ENCODE peak calls at places on chromosome 9, in four cellular contexts. M, O, K and U are unnamed samples.

GRCh38 chr9:134706522-134706921 is 64.9 kb downstream of the COL5A1 start:
- DNase-seq in M (no peak), O (no peak), K (no peak), U (no peak)

GRCh38 chr9:111874500-111874899 is 22.1 kb upstream of the UGCG start:
- DNase-seq in M (no peak), O (no peak), K (no peak), U (no peak)

GRCh38 chr9:120998111-120998510 is 52.0 kb downstream of the C5 start:
- DNase-seq in M (no peak), O (no peak), K (no peak), U (no peak)

GRCh38 chr9:89137548-89138462 is 40.8 kb downstream of the SHC3 start:
- DNase-seq in M (peak; percentile 97), O (peak; percentile 91), K (no peak), U (peak; percentile 98)

GRCh38 chr9:132415181-132415580 is 5.2 kb downstream of the CFAP77 start:
- DNase-seq in M (no peak), O (no peak), K (no peak), U (no peak)

GRCh38 chr9:90420714-90421513 is 221.7 kb downstream of the DIRAS2 start:
- DNase-seq in M (no peak), O (no peak), K (no peak), U (no peak)

GRCh38 chr9:113658565-113658935 is 195.0 kb downstream of the RGS3 start:
- DNase-seq in M (no peak), O (no peak), K (no peak), U (no peak)

GRCh38 chr9:16211952-16212351 is 658.5 kb downstream of the BNC2 start:
- DNase-seq in M (no peak), O (no peak), K (no peak), U (no peak)

GRCh38 chr9:95049761-95050160 is 267.7 kb downstream of the FANCC start:
- DNase-seq in M (no peak), O (no peak), K (no peak), U (no peak)

GRCh38 chr9:126299706-126300276 is 26.8 kb upstream of the MVB12B start:
- DNase-seq in M (peak; percentile 9), O (no peak), K (peak; percentile 10), U (peak; percentile 18)

GRCh38 chr9:113464672-113465271 is 1.2 kb downstream of the RGS3 start:
- DNase-seq in M (no peak), O (no peak), K (no peak), U (no peak)

GRCh38 chr9:123425261-123425821 is 69.3 kb downstream of the CRB2 start:
- DNase-seq in M (no peak), O (no peak), K (no peak), U (no peak)

GRCh38 chr9:131762356-131762932 is 22.6 kb upstream of the RAPGEF1 start:
- DNase-seq in M (peak; percentile 45), O (peak; percentile 47), K (no peak), U (peak; percentile 56)

GRCh38 chr9:89661956-89662717 is 57.3 kb downstream of the GADD45G start:
- DNase-seq in M (peak; percentile 90), O (peak; percentile 98), K (peak; percentile 97), U (peak; percentile 95)

GRCh38 chr9:101028346-101029299 is at the start of gene PLPPR1:
- DNase-seq in M (peak; percentile 32), O (peak; percentile 78), K (no peak), U (peak; percentile 50)

GRCh38 chr9:88754452-88754851 is 219.5 kb downstream of the NXNL2 start:
- DNase-seq in M (no peak), O (no peak), K (no peak), U (no peak)

GRCh38 chr9:76245518-76245917 is 148.7 kb downstream of the RFK start:
- DNase-seq in M (no peak), O (no peak), K (no peak), U (no peak)

GRCh38 chr9:108994695-108995094 is 18.6 kb downstream of the CTNNAL1 start:
- DNase-seq in M (peak; percentile 46), O (peak; percentile 95), K (no peak), U (peak; percentile 88)

GRCh38 chr9:130635721-130636647 is 28.4 kb upstream of the PRDM12 start:
- DNase-seq in M (no peak), O (no peak), K (no peak), U (no peak)

GRCh38 chr9:136721339-136722092 is 9.1 kb downstream of the DIPK1B start:
- DNase-seq in M (peak; percentile 85), O (peak; percentile 87), K (no peak), U (peak; percentile 74)

GRCh38 chr9:77667151-77667550 is 19.0 kb upstream of the GNA14 start:
- DNase-seq in M (no peak), O (no peak), K (no peak), U (no peak)

GRCh38 chr9:121445986-121446385 is 53.7 kb downstream of the GGTA1 start:
- DNase-seq in M (no peak), O (no peak), K (no peak), U (no peak)

GRCh38 chr9:87007711-87008360 is 60.5 kb upstream of the GAS1 start:
- DNase-seq in M (no peak), O (no peak), K (no peak), U (peak; percentile 21)

GRCh38 chr9:91033802-91034201 is 232.2 kb downstream of the SYK start:
- DNase-seq in M (peak; percentile 24), O (no peak), K (no peak), U (no peak)

GRCh38 chr9:27293046-27293445 is 3.9 kb downstream of the EQTN start:
- DNase-seq in M (peak; percentile 65), O (no peak), K (no peak), U (no peak)

GRCh38 chr9:81032030-81032572 is 657.2 kb downstream of the TLE1 start:
- DNase-seq in M (peak; percentile 92), O (no peak), K (no peak), U (peak; percentile 89)

GRCh38 chr9:106868565-106868964 is 5.6 kb downstream of the ZNF462 start:
- DNase-seq in M (peak; percentile 64), O (no peak), K (no peak), U (peak; percentile 44)

GRCh38 chr9:121369595-121370265 is at the start of gene STOM:
- DNase-seq in M (peak; percentile 90), O (peak; percentile 89), K (peak; percentile 93), U (peak; percentile 92)

GRCh38 chr9:20191239-20191840 is 402.5 kb upstream of the SLC24A2 start:
- DNase-seq in M (no peak), O (no peak), K (no peak), U (no peak)
- TF ChIP-seq CTCF in M (peak; percentile 27), O (no peak), K (no peak), U (no peak)

DNA sequence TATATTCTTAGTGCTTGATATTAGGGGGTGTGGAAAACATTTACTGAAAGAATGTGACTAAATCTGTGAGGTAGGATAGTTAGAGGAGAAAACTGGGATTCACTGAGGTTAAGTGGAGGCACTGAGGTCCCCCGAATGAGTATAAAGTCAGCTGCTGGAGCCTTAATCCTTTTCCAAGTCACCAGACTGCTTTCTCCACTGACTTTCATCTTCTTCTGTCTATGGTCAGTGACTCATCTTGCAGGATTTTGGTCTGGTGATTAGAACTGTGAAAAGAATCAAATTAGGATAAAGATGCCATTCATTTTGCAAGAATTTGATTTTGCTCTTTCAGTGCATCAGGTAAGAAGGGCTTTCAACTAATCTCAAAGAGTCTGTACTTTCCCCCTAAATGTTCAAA is 89.3 kb upstream of the ALDH1A1 start:
- DNase-seq in M (peak; percentile 44), O (no peak), K (no peak), U (peak; percentile 10)
- TF ChIP-seq CTCF in M (no peak), O (no peak), K (no peak), U (no peak)

GRCh38 chr9:22529426-22530199 is 83.0 kb downstream of the DMRTA1 start:
- DNase-seq in M (peak; percentile 20), O (no peak), K (no peak), U (no peak)

GRCh38 chr9:22528485-22528884 is 81.9 kb downstream of the DMRTA1 start:
- DNase-seq in M (peak; percentile 56), O (no peak), K (no peak), U (peak; percentile 0)
- TF ChIP-seq CTCF in M (peak; percentile 57), O (no peak), K (no peak), U (no peak)

GRCh38 chr9:33221568-33221884 is 18.4 kb upstream of the SPINK4 start:
- DNase-seq in M (no peak), O (no peak), K (no peak), U (no peak)

GRCh38 chr9:33225319-33226152 is 14.4 kb upstream of the SPINK4 start:
- DNase-seq in M (peak; percentile 88), O (peak; percentile 91), K (no peak), U (peak; percentile 86)

GRCh38 chr9:33220681-33221567 is 19.0 kb upstream of the SPINK4 start:
- DNase-seq in M (no peak), O (no peak), K (no peak), U (no peak)

GRCh38 chr9:33222031-33222430 is 17.9 kb upstream of the SPINK4 start:
- DNase-seq in M (no peak), O (no peak), K (no peak), U (no peak)

GRCh38 chr9:33223696-33224095 is 16.3 kb upstream of the SPINK4 start:
- DNase-seq in M (peak; percentile 18), O (peak; percentile 17), K (no peak), U (peak; percentile 51)
- TF ChIP-seq CTCF in M (peak; percentile 15), O (no peak), K (no peak), U (peak; percentile 44)